ENCODE peak calls at places on chromosomes 11 and 22, in four cellular contexts. Z, M, P and J are unnamed samples.

GRCh38 chr11:60485987-60486386 is 6.6 kb upstream of the MS4A12 start:
- DNase-seq in Z (no peak), M (peak; percentile 6), P (no peak), J (no peak)

GRCh38 chr11:76235233-76236091 is 29.2 kb upstream of the WNT11 start:
- DNase-seq in Z (peak; percentile 83), M (peak; percentile 89), P (peak; percentile 95), J (peak; percentile 96)

GRCh38 chr22:44755000-44755399 is 2.6 kb downstream of the ARHGAP8 start:
- DNase-seq in Z (no peak), M (no peak), P (no peak), J (no peak)

GRCh38 chr22:26949193-26949592 is 291.8 kb downstream of the MIAT start:
- DNase-seq in Z (no peak), M (peak; percentile 44), P (no peak), J (no peak)

GRCh38 chr22:36423461-36424404 is 36.0 kb upstream of the MYH9 start:
- DNase-seq in Z (no peak), M (no peak), P (no peak), J (no peak)

GRCh38 chr22:30492144-30492543 is 13.4 kb downstream of the SEC14L4 start:
- DNase-seq in Z (no peak), M (no peak), P (no peak), J (no peak)

GRCh38 chr11:11568651-11569229 is 53.1 kb downstream of the GALNT18 start:
- DNase-seq in Z (no peak), M (no peak), P (no peak), J (no peak)

GRCh38 chr11:57134284-57134683 is 47.5 kb upstream of the LRRC55 start:
- DNase-seq in Z (no peak), M (no peak), P (no peak), J (no peak)

GRCh38 chr11:133239530-133239929 is 292.8 kb downstream of the OPCML start:
- DNase-seq in Z (no peak), M (no peak), P (no peak), J (no peak)

GRCh38 chr11:35761887-35762286 is 99.3 kb downstream of the TRIM44 start:
- DNase-seq in Z (no peak), M (no peak), P (no peak), J (no peak)

GRCh38 chr11:112453601-112454577 is 193.2 kb upstream of the PLET1 start:
- DNase-seq in Z (peak; percentile 35), M (peak; percentile 37), P (peak; percentile 29), J (no peak)

GRCh38 chr11:44417756-44418437 is 108.0 kb upstream of the ALX4 start:
- DNase-seq in Z (no peak), M (no peak), P (no peak), J (no peak)

GRCh38 chr11:115501895-115502589 is 2.2 kb downstream of the CADM1 start:
- DNase-seq in Z (no peak), M (no peak), P (no peak), J (no peak)

GRCh38 chr11:11849127-11849746 is 7.5 kb downstream of the USP47 start:
- DNase-seq in Z (peak; percentile 40), M (peak; percentile 62), P (peak; percentile 76), J (peak; percentile 59)

GRCh38 chr11:84855846-84856245 is 771.3 kb downstream of the DLG2 start:
- DNase-seq in Z (no peak), M (no peak), P (no peak), J (no peak)

GRCh38 chr22:49872347-49872746 is 18.7 kb downstream of the ZBED4 start:
- DNase-seq in Z (no peak), M (no peak), P (no peak), J (no peak)

GRCh38 chr11:93116641-93117577 is 80.9 kb downstream of the SLC36A4 start:
- DNase-seq in Z (no peak), M (peak; percentile 7), P (no peak), J (no peak)

GRCh38 chr11:69369210-69369609 is 75.3 kb downstream of the MYEOV start:
- DNase-seq in Z (no peak), M (no peak), P (no peak), J (no peak)

GRCh38 chr11:61041755-61042518 is 60.4 kb upstream of the CD5 start:
- DNase-seq in Z (no peak), M (peak; percentile 80), P (peak; percentile 87), J (peak; percentile 82)

GRCh38 chr11:44320289-44320973 is 10.5 kb upstream of the ALX4 start:
- DNase-seq in Z (no peak), M (no peak), P (no peak), J (peak; percentile 7)

GRCh38 chr11:63614136-63614664 is at the start of gene PLAAT3:
- DNase-seq in Z (peak; percentile 92), M (no peak), P (peak; percentile 13), J (peak; percentile 14)

GRCh38 chr22:26579331-26579886 is 10.5 kb downstream of the TPST2 start:
- DNase-seq in Z (peak; percentile 29), M (peak; percentile 89), P (peak; percentile 49), J (peak; percentile 67)

GRCh38 chr22:37630839-37631435 is 8.5 kb upstream of the SH3BP1 start:
- DNase-seq in Z (peak; percentile 23), M (no peak), P (no peak), J (no peak)

GRCh38 chr11:125494987-125495725 is 909 bp downstream of the FEZ1 start:
- DNase-seq in Z (peak; percentile 43), M (no peak), P (peak; percentile 18), J (no peak)

GRCh38 chr11:123429336-123429735 is 733 bp upstream of the GRAMD1B start:
- DNase-seq in Z (no peak), M (no peak), P (no peak), J (no peak)

GRCh38 chr22:38467438-38467903 is 425 bp upstream of the KDELR3 start:
- DNase-seq in Z (no peak), M (no peak), P (no peak), J (no peak)

GRCh38 chr11:62953811-62954210 is 31.0 kb downstream of the SLC22A6 start:
- DNase-seq in Z (no peak), M (no peak), P (no peak), J (no peak)

GRCh38 chr11:85531498-85531897 is 95.6 kb downstream of the DLG2 start:
- DNase-seq in Z (no peak), M (no peak), P (no peak), J (no peak)

GRCh38 chr11:115581871-115582639 is 77.8 kb upstream of the CADM1 start:
- DNase-seq in Z (no peak), M (no peak), P (no peak), J (no peak)

GRCh38 chr11:66818231-66818955 is 24.8 kb upstream of the RCE1 start:
- DNase-seq in Z (no peak), M (no peak), P (no peak), J (no peak)

GRCh38 chr11:103091441-103091809 is 535 bp downstream of the DCUN1D5 start:
- DNase-seq in Z (peak; percentile 49), M (peak; percentile 62), P (peak; percentile 30), J (no peak)

GRCh38 chr22:31126128-31126868 is 3.5 kb downstream of the INPP5J start:
- DNase-seq in Z (no peak), M (peak; percentile 13), P (no peak), J (no peak)

GRCh38 chr11:103420593-103420992 is 311.4 kb downstream of the DYNC2H1 start:
- DNase-seq in Z (no peak), M (no peak), P (no peak), J (no peak)

GRCh38 chr11:20647976-20648565 is 21.3 kb upstream of the NELL1 start:
- DNase-seq in Z (no peak), M (peak; percentile 53), P (peak; percentile 32), J (peak; percentile 20)

GRCh38 chr11:33773399-33774355 is 643 bp downstream of the FBXO3 start:
- DNase-seq in Z (no peak), M (peak; percentile 51), P (peak; percentile 48), J (peak; percentile 67)

GRCh38 chr11:113242767-113243397 is 71.5 kb upstream of the TTC12 start:
- DNase-seq in Z (no peak), M (no peak), P (no peak), J (no peak)

GRCh38 chr11:110318638-110319404 is 22.4 kb upstream of the RDX start:
- DNase-seq in Z (no peak), M (no peak), P (no peak), J (no peak)
- H3K27ac ChIP-seq in Z (no peak overlapping the region), M (no peak overlapping the region), P (no peak overlapping the region), J (no peak overlapping the region)

DNA sequence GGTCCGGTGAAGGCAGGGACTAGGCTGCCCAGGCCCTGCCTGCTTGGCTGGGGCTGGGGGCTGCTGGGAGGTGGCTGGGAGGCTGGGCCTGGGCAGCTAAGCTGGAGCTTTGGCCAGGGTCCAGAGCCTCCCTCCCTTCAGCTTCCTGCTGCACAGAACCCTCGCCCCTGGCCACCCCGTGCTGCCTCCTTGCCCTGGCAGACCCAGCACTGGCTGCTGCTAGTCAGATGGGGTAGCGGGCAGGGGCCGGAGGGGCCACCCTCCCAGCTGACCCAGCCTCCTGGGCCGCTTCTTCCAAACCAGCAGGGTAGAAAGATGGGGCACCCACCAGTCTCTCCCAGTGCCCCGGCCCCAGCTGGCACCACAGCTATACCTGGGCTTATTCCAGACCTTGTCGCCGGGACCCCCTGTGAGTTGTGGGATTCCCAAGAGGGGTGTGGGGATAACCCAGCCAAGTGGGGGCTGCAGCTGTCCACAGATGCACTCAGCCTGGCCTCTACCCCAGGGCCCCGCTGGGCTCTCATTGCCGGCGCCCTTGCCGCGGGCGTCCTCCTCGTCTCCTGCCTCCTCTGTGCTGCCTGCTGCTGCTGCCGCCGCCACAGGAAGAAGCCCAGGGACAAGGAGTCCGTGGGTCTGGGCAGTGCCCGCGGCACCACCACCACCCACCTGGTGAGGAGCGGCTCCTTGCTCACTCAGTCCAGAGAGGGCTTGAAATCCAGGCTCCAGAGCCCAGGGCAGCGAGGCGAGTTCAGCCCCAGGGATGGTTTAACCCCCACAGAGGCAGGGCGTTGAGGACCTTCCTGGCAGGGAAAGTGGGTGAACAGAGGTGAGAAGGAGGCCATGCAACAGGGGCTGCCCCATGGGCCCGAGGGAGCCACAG is at the start of gene SYT8:
- DNase-seq in Z (peak; percentile 31), M (no peak), P (no peak), J (no peak)
- H3K27ac ChIP-seq in Z (no peak within 1 kb of the TSS), M (no peak within 1 kb of the TSS), P (no peak within 1 kb of the TSS), J (no peak within 1 kb of the TSS)

GRCh38 chr11:109734602-109735001 is 312.6 kb downstream of the C11orf87 start:
- DNase-seq in Z (no peak), M (no peak), P (no peak), J (no peak)

GRCh38 chr11:109739374-109739773 is 317.4 kb downstream of the C11orf87 start:
- DNase-seq in Z (no peak), M (no peak), P (no peak), J (no peak)

GRCh38 chr11:109733245-109733644 is 311.3 kb downstream of the C11orf87 start:
- DNase-seq in Z (no peak), M (no peak), P (no peak), J (no peak)

GRCh38 chr11:109731451-109731850 is 309.5 kb downstream of the C11orf87 start:
- DNase-seq in Z (no peak), M (no peak), P (no peak), J (no peak)

GRCh38 chr11:109735139-109735538 is 313.1 kb downstream of the C11orf87 start:
- DNase-seq in Z (no peak), M (no peak), P (no peak), J (no peak)
- H3K27ac ChIP-seq in Z (no peak overlapping the region), M (no peak overlapping the region), P (no peak overlapping the region), J (no peak overlapping the region)

GRCh38 chr11:68334923-68335322 is 22.5 kb downstream of the LRP5 start:
- DNase-seq in Z (no peak), M (no peak), P (no peak), J (no peak)
- H3K27ac ChIP-seq in Z (no peak overlapping the region), M (no peak overlapping the region), P (no peak overlapping the region), J (no peak overlapping the region)

DNA sequence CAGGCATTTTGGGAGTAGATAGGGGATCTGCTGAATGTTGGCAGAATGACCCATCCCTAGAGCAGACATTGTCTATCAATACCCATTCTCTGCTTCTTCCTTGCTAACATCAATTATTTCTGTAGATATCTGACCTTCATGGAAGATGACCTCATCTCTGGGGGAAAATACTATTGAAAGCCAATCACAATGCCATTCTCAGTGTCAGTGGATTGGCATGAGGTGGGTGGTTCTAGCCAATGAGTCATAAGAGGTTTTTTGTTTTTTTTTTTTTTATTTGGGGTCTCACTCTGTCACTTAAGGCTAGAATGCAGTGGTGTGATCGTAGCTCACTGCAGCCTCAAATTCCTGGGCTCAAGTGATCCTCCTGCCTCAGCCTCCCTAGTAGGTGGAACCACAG is 42.5 kb downstream of the SNX19 start:
- DNase-seq in Z (no peak), M (no peak), P (no peak), J (no peak)
- H3K27ac ChIP-seq in Z (no peak overlapping the region), M (no peak overlapping the region), P (no peak overlapping the region), J (no peak overlapping the region)